ENCODE peak calls at places on chromosome 18, in four cellular contexts. One of them, this sample, is unnamed.
A peak's percentile ranks its signal among the peaks of the same experiment; 100 is the strongest.

GRCh38 chr18:75029456-75029855 is 179.5 kb downstream of the PTGR3 start:
- DNase-seq in neural crest cell: no peak
- DNase-seq in BJ: no peak
- DNase-seq in breast epithelium: no peak
- DNase-seq in this sample: no peak

GRCh38 chr18:46622451-46622850 is 34.6 kb downstream of the LOXHD1 start:
- DNase-seq in neural crest cell: no peak
- DNase-seq in BJ: no peak
- DNase-seq in breast epithelium: no peak
- DNase-seq in this sample: no peak

GRCh38 chr18:7512990-7513389 is 54.1 kb upstream of the PTPRM start:
- DNase-seq in neural crest cell: no peak
- DNase-seq in BJ: no peak
- DNase-seq in breast epithelium: no peak
- DNase-seq in this sample: no peak

GRCh38 chr18:45106331-45106774 is 425.7 kb downstream of the SETBP1 start:
- DNase-seq in neural crest cell: no peak
- DNase-seq in BJ: peak; percentile 26
- DNase-seq in breast epithelium: no peak
- DNase-seq in this sample: no peak

GRCh38 chr18:48453330-48454063 is 44.3 kb upstream of the ZBTB7C start:
- DNase-seq in neural crest cell: no peak
- DNase-seq in BJ: no peak
- DNase-seq in breast epithelium: peak; percentile 79
- DNase-seq in this sample: no peak

GRCh38 chr18:79863161-79863945 is 65.6 kb downstream of the KCNG2 start:
- DNase-seq in neural crest cell: no peak
- DNase-seq in BJ: no peak
- DNase-seq in breast epithelium: no peak
- DNase-seq in this sample: no peak

GRCh38 chr18:26135563-26135962 is 1.9 kb downstream of the PSMA8 start:
- DNase-seq in neural crest cell: no peak
- DNase-seq in BJ: no peak
- DNase-seq in breast epithelium: no peak
- DNase-seq in this sample: no peak

GRCh38 chr18:59990121-59990818 is 90.5 kb downstream of the PMAIP1 start:
- DNase-seq in neural crest cell: no peak
- DNase-seq in BJ: no peak
- DNase-seq in breast epithelium: no peak
- DNase-seq in this sample: no peak

GRCh38 chr18:60893331-60894114 is 439.7 kb upstream of the CDH20 start:
- DNase-seq in neural crest cell: no peak
- DNase-seq in BJ: no peak
- DNase-seq in breast epithelium: no peak
- DNase-seq in this sample: no peak

GRCh38 chr18:36095936-36096519 is 28.7 kb upstream of the RPRD1A start:
- DNase-seq in neural crest cell: no peak
- DNase-seq in BJ: peak; percentile 18
- DNase-seq in breast epithelium: no peak
- DNase-seq in this sample: peak; percentile 56

GRCh38 chr18:54112356-54112755 is 112.1 kb downstream of the MBD2 start:
- DNase-seq in neural crest cell: no peak
- DNase-seq in BJ: peak; percentile 50
- DNase-seq in breast epithelium: no peak
- DNase-seq in this sample: peak; percentile 63

GRCh38 chr18:13181765-13182164 is 36.8 kb upstream of the LDLRAD4 start:
- DNase-seq in neural crest cell: no peak
- DNase-seq in BJ: no peak
- DNase-seq in breast epithelium: no peak
- DNase-seq in this sample: no peak

GRCh38 chr18:64032312-64032711 is 62.4 kb downstream of the SERPINB8 start:
- DNase-seq in neural crest cell: no peak
- DNase-seq in BJ: no peak
- DNase-seq in breast epithelium: no peak
- DNase-seq in this sample: no peak

GRCh38 chr18:54382076-54382475 is 24.4 kb downstream of the C18orf54 start:
- DNase-seq in neural crest cell: no peak
- DNase-seq in BJ: no peak
- DNase-seq in breast epithelium: no peak
- DNase-seq in this sample: no peak

GRCh38 chr18:70421471-70421870 is 132.6 kb downstream of the SOCS6 start:
- DNase-seq in neural crest cell: no peak
- DNase-seq in BJ: no peak
- DNase-seq in breast epithelium: no peak
- DNase-seq in this sample: no peak

GRCh38 chr18:57748770-57749603 is 54.1 kb downstream of the ATP8B1 start:
- DNase-seq in neural crest cell: no peak
- DNase-seq in BJ: no peak
- DNase-seq in breast epithelium: no peak
- DNase-seq in this sample: no peak

GRCh38 chr18:44741551-44741950 is 60.9 kb downstream of the SETBP1 start:
- DNase-seq in neural crest cell: no peak
- DNase-seq in BJ: no peak
- DNase-seq in breast epithelium: no peak
- DNase-seq in this sample: no peak

GRCh38 chr18:46152436-46152807 is 48.2 kb downstream of the HAUS1 start:
- DNase-seq in neural crest cell: no peak
- DNase-seq in BJ: no peak
- DNase-seq in breast epithelium: no peak
- DNase-seq in this sample: peak; percentile 42

GRCh38 chr18:70354080-70354479 is 65.2 kb downstream of the SOCS6 start:
- DNase-seq in neural crest cell: no peak
- DNase-seq in BJ: no peak
- DNase-seq in breast epithelium: no peak
- DNase-seq in this sample: no peak

GRCh38 chr18:70468861-70469570 is 180.2 kb downstream of the SOCS6 start:
- DNase-seq in neural crest cell: no peak
- DNase-seq in BJ: no peak
- DNase-seq in breast epithelium: no peak
- DNase-seq in this sample: no peak

GRCh38 chr18:3153107-3153704 is 66.6 kb downstream of the MYOM1 start:
- DNase-seq in neural crest cell: no peak
- DNase-seq in BJ: no peak
- DNase-seq in breast epithelium: no peak
- DNase-seq in this sample: no peak

GRCh38 chr18:46400449-46400848 is 256.6 kb downstream of the LOXHD1 start:
- DNase-seq in neural crest cell: no peak
- DNase-seq in BJ: no peak
- DNase-seq in breast epithelium: no peak
- DNase-seq in this sample: no peak

GRCh38 chr18:74597662-74598349 is at the start of gene ZNF407:
- DNase-seq in neural crest cell: peak; percentile 88
- DNase-seq in BJ: peak; percentile 41
- DNase-seq in breast epithelium: peak; percentile 80
- DNase-seq in this sample: peak; percentile 68

GRCh38 chr18:76962851-76963250 is 140.5 kb downstream of the ZNF236 start:
- DNase-seq in neural crest cell: no peak
- DNase-seq in BJ: no peak
- DNase-seq in breast epithelium: no peak
- DNase-seq in this sample: no peak

GRCh38 chr18:40250218-40250617 is 1704.8 kb upstream of the PIK3C3 start:
- DNase-seq in neural crest cell: no peak
- DNase-seq in BJ: no peak
- DNase-seq in breast epithelium: no peak
- DNase-seq in this sample: no peak

GRCh38 chr18:12074734-12075133 is 18.9 kb upstream of the ANKRD62 start:
- DNase-seq in neural crest cell: no peak
- DNase-seq in BJ: no peak
- DNase-seq in breast epithelium: no peak
- DNase-seq in this sample: no peak
- TF ChIP-seq CTCF in neural crest cell: no peak
- TF ChIP-seq CTCF in BJ: no peak
- TF ChIP-seq CTCF in breast epithelium: no peak
- TF ChIP-seq CTCF in this sample: no peak

DNA sequence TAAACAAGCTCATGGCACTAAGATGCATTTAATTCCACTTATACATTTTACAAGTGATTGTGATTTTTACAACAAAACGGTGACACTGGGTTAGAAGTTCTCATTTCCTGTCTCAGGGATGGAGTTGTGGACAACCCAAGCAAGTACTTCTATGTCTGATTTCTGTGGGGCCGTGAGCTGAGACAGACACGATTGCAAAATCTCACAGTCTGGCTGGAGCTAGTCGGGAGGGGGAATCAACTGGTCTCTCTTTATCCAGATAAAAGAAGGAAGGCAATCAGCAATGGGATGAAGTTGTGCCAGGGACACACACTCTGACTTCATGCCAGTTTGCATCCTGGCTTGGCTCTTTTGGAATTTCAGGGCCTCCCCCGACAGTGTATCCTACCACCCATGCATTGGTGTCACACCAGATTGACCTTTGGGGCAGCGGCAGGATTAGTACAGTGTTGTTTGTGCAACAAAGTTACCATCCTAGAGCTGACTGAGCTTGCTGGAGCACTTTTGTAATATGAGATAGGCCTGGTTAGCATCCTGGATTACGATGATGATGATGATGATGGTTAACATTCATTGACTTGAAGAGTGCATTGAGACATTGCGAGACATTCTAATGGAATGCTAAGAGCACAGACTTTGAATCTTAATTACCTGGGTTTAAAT is 98.8 kb downstream of the CTAGE1 start:
- DNase-seq in neural crest cell: no peak
- DNase-seq in BJ: no peak
- DNase-seq in breast epithelium: no peak
- DNase-seq in this sample: no peak
- TF ChIP-seq CTCF in neural crest cell: no peak
- TF ChIP-seq CTCF in BJ: no peak
- TF ChIP-seq CTCF in breast epithelium: no peak
- TF ChIP-seq CTCF in this sample: no peak

GRCh38 chr18:4453712-4454547 is 1.2 kb downstream of the DLGAP1 start:
- DNase-seq in neural crest cell: peak; percentile 54
- DNase-seq in BJ: no peak
- DNase-seq in breast epithelium: no peak
- DNase-seq in this sample: no peak
- TF ChIP-seq CTCF in neural crest cell: peak; percentile 19
- TF ChIP-seq CTCF in BJ: no peak
- TF ChIP-seq CTCF in breast epithelium: no peak
- TF ChIP-seq CTCF in this sample: no peak

DNA sequence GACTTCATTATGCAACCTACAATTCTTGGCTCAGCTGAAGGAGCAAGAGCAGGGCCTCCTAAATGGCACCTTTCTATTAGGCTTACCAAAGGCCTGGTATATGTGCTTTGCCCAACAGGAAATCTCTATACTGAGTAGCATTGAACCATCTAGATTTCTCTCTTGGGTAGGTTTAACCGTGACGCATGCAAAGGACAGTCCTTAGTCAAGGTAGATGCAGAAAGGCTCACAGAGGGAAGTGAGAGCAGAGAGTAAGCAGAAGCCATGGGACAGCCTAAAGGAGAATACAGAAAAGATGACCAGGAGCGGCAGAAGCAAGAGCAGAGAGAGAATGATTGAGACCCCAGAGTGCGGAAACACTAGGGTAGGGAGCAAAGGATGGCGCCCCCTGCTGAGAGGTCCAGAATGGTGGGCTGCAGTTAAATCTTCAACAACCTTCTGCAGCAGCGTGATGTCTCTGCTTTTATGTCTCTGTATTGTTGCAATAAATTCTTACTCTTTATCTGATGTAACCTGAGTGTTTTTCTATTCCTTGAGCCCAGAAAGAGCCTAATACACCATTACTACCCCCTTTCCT is 4.7 kb upstream of the OSBPL1A start:
- DNase-seq in neural crest cell: peak; percentile 20
- DNase-seq in BJ: no peak
- DNase-seq in breast epithelium: no peak
- DNase-seq in this sample: no peak
- TF ChIP-seq CTCF in neural crest cell: peak; percentile 29
- TF ChIP-seq CTCF in BJ: peak; percentile 30
- TF ChIP-seq CTCF in breast epithelium: no peak
- TF ChIP-seq CTCF in this sample: peak; percentile 11

GRCh38 chr18:867257-867656 is 37.4 kb upstream of the ADCYAP1 start:
- DNase-seq in neural crest cell: no peak
- DNase-seq in BJ: no peak
- DNase-seq in breast epithelium: no peak
- DNase-seq in this sample: no peak

GRCh38 chr18:864872-865273 is 39.8 kb upstream of the ADCYAP1 start:
- DNase-seq in neural crest cell: peak; percentile 67
- DNase-seq in BJ: peak; percentile 6
- DNase-seq in breast epithelium: peak; percentile 68
- DNase-seq in this sample: peak; percentile 49
- TF ChIP-seq CTCF in neural crest cell: peak; percentile 98
- TF ChIP-seq CTCF in BJ: peak; percentile 99
- TF ChIP-seq CTCF in breast epithelium: peak; percentile 94
- TF ChIP-seq CTCF in this sample: peak; percentile 100

This sample was measured in AG09319.